ENCODE peak calls at places on chromosomes 3 and 15, in nine cellular contexts. One of them, this sample, is unnamed.

GRCh38 chr3:161244538-161244937 is 23.4 kb downstream of the NMD3 start:
- DNase-seq in activated CD4-positive, alpha-beta T cell treated with anti-CD3 and anti-CD28 coated beads, Interleukin-2, amount 50 U/mL, for 1 hour: no peak
- DNase-seq in M059J: no peak
- DNase-seq in caudate nucleus: no peak
- DNase-seq in H4: no peak
- DNase-seq in smooth muscle cell of the brain vasculature: no peak
- DNase-seq in left cardiac atrium: no peak
- DNase-seq in NCI-H774: no peak
- DNase-seq in stimulated activated CD8-positive, alpha-beta memory T cell treated with anti-CD3 and anti-CD28 coated beads, Interleukin-15, amount 100 ng/mL, for 4 hours: no peak
- DNase-seq in this sample: no peak

GRCh38 chr3:144801890-144802289 is 830.3 kb downstream of the DIPK2A start:
- DNase-seq in activated CD4-positive, alpha-beta T cell treated with anti-CD3 and anti-CD28 coated beads, Interleukin-2, amount 50 U/mL, for 1 hour: no peak
- DNase-seq in M059J: no peak
- DNase-seq in caudate nucleus: no peak
- DNase-seq in H4: no peak
- DNase-seq in smooth muscle cell of the brain vasculature: no peak
- DNase-seq in left cardiac atrium: no peak
- DNase-seq in NCI-H774: no peak
- DNase-seq in stimulated activated CD8-positive, alpha-beta memory T cell treated with anti-CD3 and anti-CD28 coated beads, Interleukin-15, amount 100 ng/mL, for 4 hours: no peak
- DNase-seq in this sample: no peak

GRCh38 chr15:89341316-89342005 is 6.8 kb upstream of the POLG start:
- DNase-seq in activated CD4-positive, alpha-beta T cell treated with anti-CD3 and anti-CD28 coated beads, Interleukin-2, amount 50 U/mL, for 1 hour: no peak
- DNase-seq in M059J: no peak
- DNase-seq in caudate nucleus: no peak
- DNase-seq in H4: no peak
- DNase-seq in smooth muscle cell of the brain vasculature: no peak
- DNase-seq in left cardiac atrium: no peak
- DNase-seq in NCI-H774: peak
- DNase-seq in stimulated activated CD8-positive, alpha-beta memory T cell treated with anti-CD3 and anti-CD28 coated beads, Interleukin-15, amount 100 ng/mL, for 4 hours: no peak
- DNase-seq in this sample: no peak

GRCh38 chr15:72117448-72117697 is 577 bp downstream of the MYO9A start:
- DNase-seq in activated CD4-positive, alpha-beta T cell treated with anti-CD3 and anti-CD28 coated beads, Interleukin-2, amount 50 U/mL, for 1 hour: peak
- DNase-seq in M059J: peak
- DNase-seq in caudate nucleus: no peak
- DNase-seq in H4: peak
- DNase-seq in smooth muscle cell of the brain vasculature: peak
- DNase-seq in left cardiac atrium: peak
- DNase-seq in NCI-H774: no peak
- DNase-seq in stimulated activated CD8-positive, alpha-beta memory T cell treated with anti-CD3 and anti-CD28 coated beads, Interleukin-15, amount 100 ng/mL, for 4 hours: no peak
- DNase-seq in this sample: peak

GRCh38 chr3:129556890-129557736 is 14.1 kb downstream of the H1-8 start:
- DNase-seq in activated CD4-positive, alpha-beta T cell treated with anti-CD3 and anti-CD28 coated beads, Interleukin-2, amount 50 U/mL, for 1 hour: no peak
- DNase-seq in M059J: no peak
- DNase-seq in caudate nucleus: no peak
- DNase-seq in H4: no peak
- DNase-seq in smooth muscle cell of the brain vasculature: no peak
- DNase-seq in left cardiac atrium: peak
- DNase-seq in NCI-H774: no peak
- DNase-seq in stimulated activated CD8-positive, alpha-beta memory T cell treated with anti-CD3 and anti-CD28 coated beads, Interleukin-15, amount 100 ng/mL, for 4 hours: no peak
- DNase-seq in this sample: no peak

GRCh38 chr3:38438421-38438820 is 15.3 kb upstream of the ACVR2B start:
- DNase-seq in activated CD4-positive, alpha-beta T cell treated with anti-CD3 and anti-CD28 coated beads, Interleukin-2, amount 50 U/mL, for 1 hour: no peak
- DNase-seq in M059J: peak
- DNase-seq in caudate nucleus: no peak
- DNase-seq in H4: no peak
- DNase-seq in smooth muscle cell of the brain vasculature: no peak
- DNase-seq in left cardiac atrium: peak
- DNase-seq in NCI-H774: no peak
- DNase-seq in stimulated activated CD8-positive, alpha-beta memory T cell treated with anti-CD3 and anti-CD28 coated beads, Interleukin-15, amount 100 ng/mL, for 4 hours: no peak
- DNase-seq in this sample: no peak

GRCh38 chr15:85764649-85765277 is 30.0 kb downstream of the KLHL25 start:
- DNase-seq in activated CD4-positive, alpha-beta T cell treated with anti-CD3 and anti-CD28 coated beads, Interleukin-2, amount 50 U/mL, for 1 hour: no peak
- DNase-seq in M059J: no peak
- DNase-seq in caudate nucleus: no peak
- DNase-seq in H4: no peak
- DNase-seq in smooth muscle cell of the brain vasculature: no peak
- DNase-seq in left cardiac atrium: no peak
- DNase-seq in NCI-H774: no peak
- DNase-seq in stimulated activated CD8-positive, alpha-beta memory T cell treated with anti-CD3 and anti-CD28 coated beads, Interleukin-15, amount 100 ng/mL, for 4 hours: no peak
- DNase-seq in this sample: no peak

GRCh38 chr15:53576841-53577240 is 182.6 kb downstream of the WDR72 start:
- DNase-seq in activated CD4-positive, alpha-beta T cell treated with anti-CD3 and anti-CD28 coated beads, Interleukin-2, amount 50 U/mL, for 1 hour: no peak
- DNase-seq in M059J: no peak
- DNase-seq in caudate nucleus: no peak
- DNase-seq in H4: no peak
- DNase-seq in smooth muscle cell of the brain vasculature: no peak
- DNase-seq in left cardiac atrium: no peak
- DNase-seq in NCI-H774: no peak
- DNase-seq in stimulated activated CD8-positive, alpha-beta memory T cell treated with anti-CD3 and anti-CD28 coated beads, Interleukin-15, amount 100 ng/mL, for 4 hours: no peak
- DNase-seq in this sample: no peak

GRCh38 chr3:20054549-20054987 is 14.3 kb downstream of the KAT2B start:
- DNase-seq in activated CD4-positive, alpha-beta T cell treated with anti-CD3 and anti-CD28 coated beads, Interleukin-2, amount 50 U/mL, for 1 hour: peak
- DNase-seq in M059J: peak
- DNase-seq in caudate nucleus: no peak
- DNase-seq in H4: peak
- DNase-seq in smooth muscle cell of the brain vasculature: no peak
- DNase-seq in left cardiac atrium: peak
- DNase-seq in NCI-H774: no peak
- DNase-seq in stimulated activated CD8-positive, alpha-beta memory T cell treated with anti-CD3 and anti-CD28 coated beads, Interleukin-15, amount 100 ng/mL, for 4 hours: peak
- DNase-seq in this sample: no peak

GRCh38 chr3:15819576-15819975 is 21.8 kb upstream of the ANKRD28 start:
- DNase-seq in activated CD4-positive, alpha-beta T cell treated with anti-CD3 and anti-CD28 coated beads, Interleukin-2, amount 50 U/mL, for 1 hour: no peak
- DNase-seq in M059J: no peak
- DNase-seq in caudate nucleus: no peak
- DNase-seq in H4: no peak
- DNase-seq in smooth muscle cell of the brain vasculature: no peak
- DNase-seq in left cardiac atrium: no peak
- DNase-seq in NCI-H774: no peak
- DNase-seq in stimulated activated CD8-positive, alpha-beta memory T cell treated with anti-CD3 and anti-CD28 coated beads, Interleukin-15, amount 100 ng/mL, for 4 hours: no peak
- DNase-seq in this sample: no peak

This sample was measured in GM18507.